ENCODE peak calls at places on chromosomes 4 and X, in four cellular contexts. U is H1, N is WTC11, F is K562. S is an unnamed sample.

GRCh38 chrX:150715180-150715579 is 22.0 kb downstream of the MTMR1 start:
- DNase-seq in U (no peak), F (no peak), N (no peak), S (no peak)

GRCh38 chr4:182126096-182126495 is 117.1 kb upstream of the TENM3 start:
- DNase-seq in F (no peak), U (no peak), N (no peak), S (no peak)

GRCh38 chr4:141036786-141037185 is 96.5 kb downstream of the RNF150 start:
- DNase-seq in N (no peak), F (no peak), U (no peak), S (no peak)

GRCh38 chrX:70476934-70477733 is 32.5 kb downstream of the DLG3 start:
- DNase-seq in U (peak; percentile 36), N (peak; percentile 15), F (no peak), S (no peak)

GRCh38 chr4:41883988-41884737 is 51.1 kb upstream of the TMEM33 start:
- DNase-seq in F (no peak), U (no peak), N (no peak), S (peak; percentile 22)

GRCh38 chrX:68710870-68711576 is 63.6 kb downstream of the STARD8 start:
- DNase-seq in U (no peak), F (peak; percentile 43), N (peak; percentile 65), S (peak; percentile 40)

GRCh38 chr4:156052116-156052515 is 98.5 kb upstream of the CTSO start:
- DNase-seq in N (no peak), F (no peak), U (no peak), S (no peak)

GRCh38 chrX:57177070-57177469 is 39.9 kb upstream of the SPIN2A start:
- DNase-seq in U (peak; percentile 19), F (no peak), N (no peak), S (no peak)

GRCh38 chr4:152257601-152258066 is 278.3 kb downstream of the FBXW7 start:
- DNase-seq in N (no peak), U (no peak), F (no peak), S (peak; percentile 4)

DNA sequence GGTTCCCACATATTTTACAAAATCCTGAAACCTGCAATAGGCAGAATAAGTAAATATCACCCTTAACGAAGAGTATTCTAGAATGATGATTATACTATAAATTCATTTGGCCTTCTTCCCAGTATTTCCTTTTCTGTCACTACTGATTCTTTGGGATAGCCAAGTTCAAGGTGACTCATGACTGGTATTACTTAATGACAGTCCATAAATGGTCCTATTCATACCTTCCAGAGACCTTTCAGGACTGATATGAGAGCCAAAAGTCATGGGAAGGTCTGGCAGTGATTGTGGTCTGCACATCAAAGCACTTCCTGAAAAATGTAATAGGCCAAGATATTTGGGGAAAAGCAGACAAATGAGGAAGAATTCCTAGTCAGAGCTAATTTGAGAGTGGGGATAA is 239.6 kb upstream of the FAM47A start:
- DNase-seq in F (no peak), N (no peak), U (no peak), S (no peak)
- TF ChIP-seq CREB1 in F (no peak), N (no peak), U (no peak), S (no peak)

DNA sequence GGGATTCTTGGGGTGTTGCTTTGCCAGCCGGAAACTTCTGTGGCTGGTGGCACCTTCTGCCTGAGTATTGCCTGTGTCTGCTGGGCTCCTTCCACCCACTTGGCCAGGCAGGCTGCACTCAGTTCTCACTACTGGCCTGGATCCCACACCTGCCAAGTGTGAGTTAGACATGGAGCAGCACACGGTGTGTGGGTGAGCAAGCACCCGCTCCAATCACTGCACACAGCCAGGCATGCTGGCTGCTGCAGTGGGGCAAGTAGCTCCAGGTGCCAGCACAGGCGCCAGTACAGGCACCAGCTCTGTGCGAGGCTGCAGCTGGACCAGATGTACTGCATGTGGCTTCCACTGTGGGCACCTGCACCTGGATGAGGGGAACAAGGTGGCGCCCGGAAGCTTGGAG is 23.9 kb downstream of the DCUN1D4 start:
- DNase-seq in N (no peak), F (no peak), U (no peak), S (no peak)
- TF ChIP-seq JUN in N (no peak), F (no peak), U (no peak), S (no peak)

DNA sequence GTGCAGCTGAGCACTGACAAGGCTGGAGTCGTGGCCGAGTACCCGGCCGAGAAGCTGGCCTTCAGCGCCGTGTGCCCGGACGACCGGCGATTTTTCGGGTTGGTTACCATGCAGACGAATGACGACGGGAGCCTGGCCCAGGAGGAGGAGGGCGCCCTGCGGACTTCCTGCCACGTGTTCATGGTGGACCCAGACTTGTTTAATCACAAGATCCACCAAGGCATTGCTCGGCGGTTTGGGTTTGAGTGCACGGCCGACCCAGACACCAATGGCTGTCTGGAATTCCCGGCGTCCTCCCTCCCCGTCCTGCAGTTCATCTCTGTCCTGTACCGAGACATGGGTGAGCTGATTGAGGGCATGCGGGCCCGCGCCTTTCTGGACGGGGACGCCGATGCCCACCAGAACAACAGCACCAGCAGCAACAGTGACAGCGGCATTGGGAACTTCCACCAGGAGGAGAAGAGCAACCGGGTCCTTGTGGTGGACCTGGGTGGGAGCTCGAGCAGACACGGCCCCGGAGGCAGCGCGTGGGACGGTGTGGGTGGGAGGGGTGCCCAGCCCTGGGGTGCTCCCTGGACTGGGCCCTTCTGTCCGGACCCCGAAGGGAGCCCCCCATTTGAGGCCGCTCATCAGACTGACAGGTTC is 24.3 kb downstream of the RGS12 start:
- DNase-seq in N (no peak), U (no peak), F (no peak), S (no peak)
- TF ChIP-seq CREB1 in N (no peak), U (no peak), F (no peak), S (no peak)

GRCh38 chr4:16078195-16078756 is 5.5 kb downstream of the PROM1 start:
- DNase-seq in F (no peak), U (no peak), N (no peak), S (no peak)

GRCh38 chr4:16079046-16079445 is 4.8 kb downstream of the PROM1 start:
- DNase-seq in F (no peak), N (no peak), U (no peak), S (no peak)

GRCh38 chr4:16083217-16084191 is at the start of gene PROM1:
- DNase-seq in F (no peak), U (no peak), N (peak; percentile 74), S (peak; percentile 3)

GRCh38 chr4:16082424-16083216 is 1.2 kb downstream of the PROM1 start:
- DNase-seq in F (no peak), N (peak; percentile 93), U (peak; percentile 70), S (peak; percentile 39)

DNA sequence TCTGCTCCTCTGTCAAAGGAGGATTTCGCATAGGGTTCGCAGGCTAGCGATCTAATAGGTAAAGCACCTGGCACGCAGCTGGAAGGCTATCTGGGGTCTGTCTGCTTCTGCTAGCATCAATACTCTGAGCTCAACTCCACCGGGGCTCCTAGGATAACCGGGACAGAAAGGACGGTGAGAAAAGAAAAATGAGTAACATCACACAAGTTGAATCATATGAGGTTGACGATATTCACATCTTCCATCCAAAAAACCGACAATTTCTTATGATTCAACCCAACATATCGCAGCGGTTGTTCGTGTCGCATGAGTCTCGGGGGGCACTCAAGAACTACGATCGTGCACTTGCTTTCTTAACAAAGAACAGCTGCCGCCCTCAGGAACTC is 1.8 kb downstream of the PROM1 start:
- DNase-seq in F (no peak), N (no peak), U (no peak), S (no peak)
- TF ChIP-seq JUN in F (no peak), N (no peak), U (no peak), S (no peak)

GRCh38 chrX:20527458-20528099 is 260.9 kb upstream of the RPS6KA3 start:
- DNase-seq in N (no peak), U (no peak), F (peak; percentile 12), S (peak; percentile 21)
- TF ChIP-seq CREB1 in N (no peak), U (no peak), F (no peak), S (no peak)

DNA sequence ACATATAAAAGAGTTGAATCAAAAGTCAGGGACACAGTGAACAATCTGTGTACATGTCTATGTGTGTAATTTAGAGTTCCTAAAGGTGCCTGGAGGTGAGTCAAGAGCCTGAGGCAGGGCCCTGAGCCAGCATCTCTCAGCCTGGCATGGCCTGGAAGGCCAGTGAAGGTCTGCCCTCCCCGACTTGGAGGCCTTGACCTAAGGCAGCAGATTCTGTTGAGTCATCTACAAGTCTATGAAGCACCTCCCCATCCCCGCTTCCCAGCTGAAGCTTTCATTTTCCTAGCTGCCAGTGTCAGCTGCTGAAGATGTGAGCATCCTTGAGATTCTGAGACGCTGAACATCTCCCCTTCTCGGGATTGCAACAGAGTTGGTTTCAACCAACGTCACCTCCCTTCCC is 583.9 kb downstream of the BCOR start:
- DNase-seq in U (no peak), F (no peak), N (no peak), S (no peak)
- TF ChIP-seq JUN in U (no peak), F (no peak), N (no peak), S (no peak)

DNA sequence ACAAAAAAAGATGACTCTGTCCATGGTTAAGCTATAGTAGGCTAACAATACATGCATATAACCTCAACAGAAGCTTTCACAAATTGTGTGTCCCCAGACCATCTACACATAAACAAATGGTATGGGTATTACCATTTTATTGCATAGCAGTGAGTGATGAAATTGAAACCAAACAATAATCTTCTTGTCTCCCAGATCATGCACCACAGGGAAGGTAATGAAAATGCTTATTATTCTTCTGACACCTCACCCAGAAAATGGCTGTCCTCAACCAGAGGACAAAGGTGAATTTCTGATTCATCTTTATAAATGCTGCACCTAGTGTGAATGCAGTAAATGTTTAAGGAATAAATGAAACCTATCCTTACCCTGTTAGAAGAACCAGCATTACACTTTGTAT is 8.0 kb downstream of the PRSS12 start:
- DNase-seq in N (no peak), F (no peak), U (no peak), S (no peak)
- TF ChIP-seq CREB1 in N (no peak), F (no peak), U (no peak), S (no peak)

GRCh38 chr4:20463176-20463430 is 211.4 kb downstream of the SLIT2 start:
- DNase-seq in N (no peak), F (no peak), U (no peak), S (no peak)

GRCh38 chr4:20462426-20463175 is 210.9 kb downstream of the SLIT2 start:
- DNase-seq in F (no peak), N (no peak), U (no peak), S (no peak)

DNA sequence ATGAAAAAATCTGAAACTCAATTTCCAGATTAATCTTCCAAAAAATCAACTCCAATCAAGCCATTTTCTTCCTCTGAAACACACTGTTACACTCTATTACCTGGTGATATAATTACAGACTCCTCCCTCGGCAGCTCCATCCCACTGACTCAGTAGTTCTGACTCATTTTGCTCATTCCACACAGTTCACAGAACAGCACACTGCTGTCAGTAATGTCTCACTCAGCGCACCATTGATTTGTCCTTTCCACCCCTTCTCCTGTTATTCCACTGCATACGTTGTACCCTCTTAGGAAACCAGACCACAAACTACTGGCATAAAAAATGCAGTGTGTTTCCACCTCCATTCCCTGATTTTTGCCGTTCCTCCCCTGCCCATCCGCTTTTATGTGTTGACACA is 212.7 kb downstream of the SLIT2 start:
- DNase-seq in F (no peak), U (no peak), N (no peak), S (no peak)
- TF ChIP-seq JUN in F (no peak), U (no peak), N (no peak), S (no peak)

S was measured in HepG2.